ENCODE peak calls at places on chromosomes 4 and X, in six cellular contexts. D is SW480, G is mucosa of gallbladder, P is astrocyte of the spinal cord, L is lower lobe of right lung, M is ACHN. B is an unnamed sample.

GRCh38 chr4:48780867-48781219 is 764 bp upstream of the FRYL start:
- DNase-seq in D (no peak), P (no peak), L (no peak), G (peak), M (peak), B (no peak)

GRCh38 chr4:28755081-28755480 is 1894.4 kb downstream of the STIM2 start:
- DNase-seq in M (no peak), G (no peak), D (no peak), L (no peak), P (no peak), B (no peak)

GRCh38 chr4:107148922-107149321 is 112.8 kb upstream of the DKK2 start:
- DNase-seq in D (no peak), M (no peak), P (peak), L (no peak), G (no peak), B (peak)

GRCh38 chrX:30992381-30992904 is 79.4 kb downstream of the FTHL17 start:
- DNase-seq in P (peak), L (no peak), G (no peak), M (no peak), D (peak), B (no peak)

GRCh38 chrX:70436380-70436779 is 8.3 kb upstream of the DLG3 start:
- DNase-seq in G (no peak), L (no peak), P (no peak), D (no peak), M (no peak), B (peak)

GRCh38 chrX:9671998-9672397 is 93.6 kb downstream of the GPR143 start:
- DNase-seq in P (no peak), G (no peak), M (no peak), L (no peak), D (no peak), B (no peak)

GRCh38 chr4:665381-665750 is 8.7 kb downstream of the ATP5ME start:
- DNase-seq in L (peak), D (no peak), M (no peak), G (no peak), P (no peak), B (no peak)

GRCh38 chrX:47611926-47612325 is 7.7 kb downstream of the SYN1 start:
- DNase-seq in P (no peak), G (no peak), D (no peak), M (no peak), L (no peak), B (no peak)

GRCh38 chrX:105636667-105637066 is 185.7 kb upstream of the NRK start:
- DNase-seq in P (no peak), L (no peak), M (no peak), D (no peak), G (no peak), B (no peak)

GRCh38 chrX:94178145-94178790 is 504.3 kb downstream of the FAM133A start:
- DNase-seq in M (peak), D (peak), G (no peak), P (peak), L (no peak), B (no peak)

GRCh38 chrX:120647127-120647526 is 17.3 kb upstream of the C1GALT1C1 start:
- DNase-seq in M (no peak), D (no peak), L (no peak), P (peak), G (no peak), B (no peak)

GRCh38 chrX:29155286-29155685 is 568.0 kb downstream of the IL1RAPL1 start:
- DNase-seq in D (no peak), M (no peak), L (no peak), G (no peak), P (no peak), B (peak)

GRCh38 chr4:10582059-10582686 is 102.4 kb downstream of the CLNK start:
- DNase-seq in D (peak), M (peak), P (peak), G (peak), L (no peak), B (peak)

GRCh38 chrX:134936542-134936941 is 54.2 kb upstream of the SMIM10 start:
- DNase-seq in L (no peak), D (no peak), M (no peak), P (peak), G (no peak), B (no peak)

GRCh38 chr4:98838977-98839618 is 89.8 kb downstream of the EIF4E start:
- DNase-seq in P (peak), M (peak), L (no peak), G (no peak), D (no peak), B (no peak)

GRCh38 chr4:7658297-7659204 is 223.8 kb upstream of the PSAPL1 start:
- DNase-seq in M (no peak), D (no peak), P (peak), G (no peak), L (peak), B (no peak)

GRCh38 chr4:108107729-108108382 is 60.9 kb downstream of the LEF1 start:
- DNase-seq in P (no peak), L (no peak), D (no peak), M (no peak), G (no peak), B (no peak)

GRCh38 chr4:152104846-152105462 is 344.1 kb upstream of the GATB start:
- DNase-seq in P (no peak), M (no peak), G (no peak), D (no peak), L (no peak), B (no peak)